ENCODE peak calls at places on chromosomes 4 and X, in four cellular contexts. I, F, Q and O are unnamed samples.

GRCh38 chrX:133794151-133794550 is 191.2 kb downstream of the GPC3 start:
- DNase-seq in F (no peak), I (no peak), Q (no peak), O (no peak)

GRCh38 chr4:22762548-22762947 is 69.8 kb downstream of the GBA3 start:
- DNase-seq in Q (no peak), F (no peak), I (no peak), O (no peak)

GRCh38 chrX:152635941-152636340 is 1.8 kb upstream of the GABRQ start:
- DNase-seq in I (peak; percentile 50), Q (no peak), F (peak; percentile 2), O (no peak)

GRCh38 chrX:46597774-46598173 is 24.2 kb downstream of the CHST7 start:
- DNase-seq in Q (no peak), F (no peak), I (no peak), O (no peak)

GRCh38 chrX:41781500-41781899 is 57.5 kb downstream of the GPR82 start:
- DNase-seq in Q (no peak), I (peak; percentile 36), F (no peak), O (peak; percentile 20)

GRCh38 chr4:108834787-108835384 is 72.0 kb upstream of the ETNPPL start:
- DNase-seq in Q (no peak), I (peak; percentile 16), F (no peak), O (no peak)

GRCh38 chr4:141860974-141861373 is 224.6 kb downstream of the IL15 start:
- DNase-seq in F (no peak), Q (no peak), I (no peak), O (no peak)

GRCh38 chrX:9988762-9989161 is 21.6 kb downstream of the CLDN34 start:
- DNase-seq in Q (no peak), I (peak; percentile 23), F (no peak), O (no peak)

GRCh38 chrX:96566856-96567255 is 117.8 kb upstream of the DIAPH2 start:
- DNase-seq in I (no peak), Q (no peak), F (no peak), O (no peak)

GRCh38 chr4:79141530-79141929 is 184.3 kb downstream of the NAA11 start:
- DNase-seq in Q (no peak), I (no peak), F (no peak), O (no peak)

GRCh38 chr4:1511441-1512041 is 105.3 kb upstream of the NKX1-1 start:
- DNase-seq in I (peak; percentile 55), F (no peak), Q (no peak), O (no peak)

GRCh38 chrX:40094041-40094899 is 3.5 kb downstream of the BCOR start:
- DNase-seq in Q (no peak), I (peak; percentile 65), F (no peak), O (no peak)

GRCh38 chr4:101346312-101346561 is 1.1 kb downstream of the PPP3CA start:
- DNase-seq in F (no peak), Q (no peak), I (peak; percentile 68), O (peak; percentile 52)

GRCh38 chr4:157023941-157024340 is 52.0 kb upstream of the GLRB start:
- DNase-seq in F (no peak), I (no peak), Q (no peak), O (no peak)

GRCh38 chr4:41160010-41160789 is 54.1 kb downstream of the APBB2 start:
- DNase-seq in I (no peak), Q (no peak), F (no peak), O (no peak)

GRCh38 chrX:63330681-63331080 is 20.5 kb downstream of the SPIN4 start:
- DNase-seq in I (no peak), Q (no peak), F (no peak), O (no peak)

GRCh38 chr4:103075435-103075893 is 1.1 kb downstream of the SLC9B2 start:
- DNase-seq in Q (no peak), I (peak; percentile 26), F (no peak), O (no peak)

GRCh38 chr4:141011799-141012377 is 121.4 kb downstream of the RNF150 start:
- DNase-seq in F (no peak), I (no peak), Q (no peak), O (no peak)

GRCh38 chrX:110284159-110284558 is 33.7 kb downstream of the AMMECR1 start:
- DNase-seq in Q (no peak), F (no peak), I (no peak), O (no peak)

GRCh38 chr4:155944516-155944915 is 9.2 kb downstream of the CTSO start:
- DNase-seq in Q (no peak), I (no peak), F (no peak), O (no peak)

GRCh38 chrX:135388841-135389240 is 32.9 kb upstream of the SMIM10L2A start:
- DNase-seq in Q (no peak), F (no peak), I (no peak), O (no peak)

GRCh38 chrX:40012039-40012799 is 85.5 kb downstream of the BCOR start:
- DNase-seq in Q (peak; percentile 51), I (no peak), F (no peak), O (no peak)

GRCh38 chr4:20193522-20193902 is 58.2 kb upstream of the SLIT2 start:
- DNase-seq in F (no peak), Q (no peak), I (no peak), O (no peak)

GRCh38 chr4:4580494-4580893 is 38.6 kb upstream of the STX18 start:
- DNase-seq in I (no peak), Q (no peak), F (no peak), O (no peak)

GRCh38 chrX:75781618-75782017 is 3.4 kb downstream of the MAGEE2 start:
- DNase-seq in Q (no peak), I (peak; percentile 34), F (peak; percentile 27), O (no peak)

GRCh38 chrX:69126642-69127041 is 38.6 kb downstream of the PJA1 start:
- DNase-seq in I (no peak), Q (no peak), F (no peak), O (no peak)

GRCh38 chr4:79466621-79467020 is 58.6 kb upstream of the GK2 start:
- DNase-seq in F (no peak), I (no peak), Q (no peak), O (no peak)